ENCODE peak calls at places on chromosome 2, in eight cellular contexts. One of them, this sample, is unnamed.

GRCh38 chr2:132582360-132582759 is 87.6 kb downstream of the LYPD1 start:
- DNase-seq in NCI-H2107: peak
- DNase-seq in myocyte: peak
- DNase-seq in occipital lobe: no peak
- DNase-seq in M059J: peak
- DNase-seq in activated CD4-positive, alpha-beta T cell treated with anti-CD3 and anti-CD28 coated beads, Interleukin-2, amount 50 U/mL, for 48 hours: no peak
- DNase-seq in Ammon's horn: no peak
- DNase-seq in fibroblast of lung: peak
- DNase-seq in this sample: peak

GRCh38 chr2:142796161-142796560 is 81.3 kb upstream of the KYNU start:
- DNase-seq in NCI-H2107: no peak
- DNase-seq in myocyte: peak
- DNase-seq in occipital lobe: no peak
- DNase-seq in M059J: peak
- DNase-seq in activated CD4-positive, alpha-beta T cell treated with anti-CD3 and anti-CD28 coated beads, Interleukin-2, amount 50 U/mL, for 48 hours: no peak
- DNase-seq in Ammon's horn: no peak
- DNase-seq in fibroblast of lung: no peak
- DNase-seq in this sample: no peak

GRCh38 chr2:120132190-120132589 is 91.0 kb downstream of the TMEM185B start:
- DNase-seq in NCI-H2107: no peak
- DNase-seq in myocyte: peak
- DNase-seq in occipital lobe: no peak
- DNase-seq in M059J: peak
- DNase-seq in activated CD4-positive, alpha-beta T cell treated with anti-CD3 and anti-CD28 coated beads, Interleukin-2, amount 50 U/mL, for 48 hours: no peak
- DNase-seq in Ammon's horn: no peak
- DNase-seq in fibroblast of lung: peak
- DNase-seq in this sample: no peak

GRCh38 chr2:11309706-11310105 is 34.7 kb downstream of the ROCK2 start:
- DNase-seq in NCI-H2107: no peak
- DNase-seq in myocyte: no peak
- DNase-seq in occipital lobe: no peak
- DNase-seq in M059J: peak
- DNase-seq in activated CD4-positive, alpha-beta T cell treated with anti-CD3 and anti-CD28 coated beads, Interleukin-2, amount 50 U/mL, for 48 hours: no peak
- DNase-seq in Ammon's horn: no peak
- DNase-seq in fibroblast of lung: no peak
- DNase-seq in this sample: no peak

GRCh38 chr2:233235977-233236376 is 15.5 kb upstream of the ATG16L1 start:
- DNase-seq in NCI-H2107: no peak
- DNase-seq in myocyte: no peak
- DNase-seq in occipital lobe: no peak
- DNase-seq in M059J: no peak
- DNase-seq in activated CD4-positive, alpha-beta T cell treated with anti-CD3 and anti-CD28 coated beads, Interleukin-2, amount 50 U/mL, for 48 hours: no peak
- DNase-seq in Ammon's horn: no peak
- DNase-seq in fibroblast of lung: no peak
- DNase-seq in this sample: no peak

GRCh38 chr2:218465987-218466633 is 47.2 kb downstream of the VIL1 start:
- DNase-seq in NCI-H2107: no peak
- DNase-seq in myocyte: peak
- DNase-seq in occipital lobe: no peak
- DNase-seq in M059J: peak
- DNase-seq in activated CD4-positive, alpha-beta T cell treated with anti-CD3 and anti-CD28 coated beads, Interleukin-2, amount 50 U/mL, for 48 hours: no peak
- DNase-seq in Ammon's horn: peak
- DNase-seq in fibroblast of lung: peak
- DNase-seq in this sample: peak

GRCh38 chr2:231573698-231574421 is 18.8 kb upstream of the TEX44 start:
- DNase-seq in NCI-H2107: no peak
- DNase-seq in myocyte: no peak
- DNase-seq in occipital lobe: no peak
- DNase-seq in M059J: no peak
- DNase-seq in activated CD4-positive, alpha-beta T cell treated with anti-CD3 and anti-CD28 coated beads, Interleukin-2, amount 50 U/mL, for 48 hours: no peak
- DNase-seq in Ammon's horn: no peak
- DNase-seq in fibroblast of lung: no peak
- DNase-seq in this sample: no peak

GRCh38 chr2:108855194-108855593 is 68.6 kb downstream of the CCDC138 start:
- DNase-seq in NCI-H2107: no peak
- DNase-seq in myocyte: peak
- DNase-seq in occipital lobe: no peak
- DNase-seq in M059J: peak
- DNase-seq in activated CD4-positive, alpha-beta T cell treated with anti-CD3 and anti-CD28 coated beads, Interleukin-2, amount 50 U/mL, for 48 hours: no peak
- DNase-seq in Ammon's horn: peak
- DNase-seq in fibroblast of lung: peak
- DNase-seq in this sample: peak

GRCh38 chr2:219437141-219437540 is 2.5 kb downstream of the SPEG start:
- DNase-seq in NCI-H2107: no peak
- DNase-seq in myocyte: no peak
- DNase-seq in occipital lobe: no peak
- DNase-seq in M059J: no peak
- DNase-seq in activated CD4-positive, alpha-beta T cell treated with anti-CD3 and anti-CD28 coated beads, Interleukin-2, amount 50 U/mL, for 48 hours: no peak
- DNase-seq in Ammon's horn: no peak
- DNase-seq in fibroblast of lung: no peak
- DNase-seq in this sample: no peak

GRCh38 chr2:108575132-108575966 is 41.1 kb downstream of the LIMS1 start:
- DNase-seq in NCI-H2107: no peak
- DNase-seq in myocyte: peak
- DNase-seq in occipital lobe: no peak
- DNase-seq in M059J: peak
- DNase-seq in activated CD4-positive, alpha-beta T cell treated with anti-CD3 and anti-CD28 coated beads, Interleukin-2, amount 50 U/mL, for 48 hours: no peak
- DNase-seq in Ammon's horn: no peak
- DNase-seq in fibroblast of lung: peak
- DNase-seq in this sample: peak

GRCh38 chr2:201223089-201224073 is 37.0 kb upstream of the CASP8 start:
- DNase-seq in NCI-H2107: no peak
- DNase-seq in myocyte: no peak
- DNase-seq in occipital lobe: no peak
- DNase-seq in M059J: no peak
- DNase-seq in activated CD4-positive, alpha-beta T cell treated with anti-CD3 and anti-CD28 coated beads, Interleukin-2, amount 50 U/mL, for 48 hours: no peak
- DNase-seq in Ammon's horn: no peak
- DNase-seq in fibroblast of lung: no peak
- DNase-seq in this sample: no peak

GRCh38 chr2:109638807-109639206 is 24.6 kb downstream of the SOWAHC start:
- DNase-seq in NCI-H2107: no peak
- DNase-seq in myocyte: no peak
- DNase-seq in occipital lobe: no peak
- DNase-seq in M059J: no peak
- DNase-seq in activated CD4-positive, alpha-beta T cell treated with anti-CD3 and anti-CD28 coated beads, Interleukin-2, amount 50 U/mL, for 48 hours: no peak
- DNase-seq in Ammon's horn: no peak
- DNase-seq in fibroblast of lung: peak
- DNase-seq in this sample: no peak

GRCh38 chr2:9770308-9771100 is 72.8 kb upstream of the TAF1B start:
- DNase-seq in NCI-H2107: peak
- DNase-seq in myocyte: peak
- DNase-seq in occipital lobe: peak
- DNase-seq in M059J: peak
- DNase-seq in activated CD4-positive, alpha-beta T cell treated with anti-CD3 and anti-CD28 coated beads, Interleukin-2, amount 50 U/mL, for 48 hours: peak
- DNase-seq in Ammon's horn: peak
- DNase-seq in fibroblast of lung: peak
- DNase-seq in this sample: peak

GRCh38 chr2:8259106-8259840 is 422.6 kb upstream of the ID2 start:
- DNase-seq in NCI-H2107: no peak
- DNase-seq in myocyte: no peak
- DNase-seq in occipital lobe: no peak
- DNase-seq in M059J: no peak
- DNase-seq in activated CD4-positive, alpha-beta T cell treated with anti-CD3 and anti-CD28 coated beads, Interleukin-2, amount 50 U/mL, for 48 hours: no peak
- DNase-seq in Ammon's horn: peak
- DNase-seq in fibroblast of lung: no peak
- DNase-seq in this sample: no peak

GRCh38 chr2:120794716-120795115 is 59.0 kb downstream of the GLI2 start:
- DNase-seq in NCI-H2107: no peak
- DNase-seq in myocyte: no peak
- DNase-seq in occipital lobe: no peak
- DNase-seq in M059J: no peak
- DNase-seq in activated CD4-positive, alpha-beta T cell treated with anti-CD3 and anti-CD28 coated beads, Interleukin-2, amount 50 U/mL, for 48 hours: no peak
- DNase-seq in Ammon's horn: no peak
- DNase-seq in fibroblast of lung: peak
- DNase-seq in this sample: no peak

GRCh38 chr2:131413148-131413747 is 49.3 kb upstream of the RAB6D start:
- DNase-seq in NCI-H2107: peak
- DNase-seq in myocyte: peak
- DNase-seq in occipital lobe: no peak
- DNase-seq in M059J: peak
- DNase-seq in activated CD4-positive, alpha-beta T cell treated with anti-CD3 and anti-CD28 coated beads, Interleukin-2, amount 50 U/mL, for 48 hours: no peak
- DNase-seq in Ammon's horn: peak
- DNase-seq in fibroblast of lung: peak
- DNase-seq in this sample: peak

GRCh38 chr2:9998916-9999654 is 44.3 kb upstream of the KLF11 start:
- DNase-seq in NCI-H2107: no peak
- DNase-seq in myocyte: no peak
- DNase-seq in occipital lobe: no peak
- DNase-seq in M059J: no peak
- DNase-seq in activated CD4-positive, alpha-beta T cell treated with anti-CD3 and anti-CD28 coated beads, Interleukin-2, amount 50 U/mL, for 48 hours: no peak
- DNase-seq in Ammon's horn: no peak
- DNase-seq in fibroblast of lung: no peak
- DNase-seq in this sample: no peak

GRCh38 chr2:129170570-129170969 is 808.9 kb upstream of the RAB6C start:
- DNase-seq in NCI-H2107: no peak
- DNase-seq in myocyte: no peak
- DNase-seq in occipital lobe: no peak
- DNase-seq in M059J: no peak
- DNase-seq in activated CD4-positive, alpha-beta T cell treated with anti-CD3 and anti-CD28 coated beads, Interleukin-2, amount 50 U/mL, for 48 hours: no peak
- DNase-seq in Ammon's horn: no peak
- DNase-seq in fibroblast of lung: no peak
- DNase-seq in this sample: no peak

GRCh38 chr2:160402498-160402897 is 91.1 kb downstream of the RBMS1 start:
- DNase-seq in NCI-H2107: no peak
- DNase-seq in myocyte: peak
- DNase-seq in occipital lobe: no peak
- DNase-seq in M059J: no peak
- DNase-seq in activated CD4-positive, alpha-beta T cell treated with anti-CD3 and anti-CD28 coated beads, Interleukin-2, amount 50 U/mL, for 48 hours: no peak
- DNase-seq in Ammon's horn: no peak
- DNase-seq in fibroblast of lung: no peak
- DNase-seq in this sample: no peak

GRCh38 chr2:201854221-201854801 is 48.0 kb downstream of the CDK15 start:
- DNase-seq in NCI-H2107: no peak
- DNase-seq in myocyte: peak
- DNase-seq in occipital lobe: no peak
- DNase-seq in M059J: peak
- DNase-seq in activated CD4-positive, alpha-beta T cell treated with anti-CD3 and anti-CD28 coated beads, Interleukin-2, amount 50 U/mL, for 48 hours: no peak
- DNase-seq in Ammon's horn: no peak
- DNase-seq in fibroblast of lung: peak
- DNase-seq in this sample: peak

GRCh38 chr2:37670378-37671012 is 947 bp downstream of the CDC42EP3 start:
- DNase-seq in NCI-H2107: no peak
- DNase-seq in myocyte: peak
- DNase-seq in occipital lobe: no peak
- DNase-seq in M059J: no peak
- DNase-seq in activated CD4-positive, alpha-beta T cell treated with anti-CD3 and anti-CD28 coated beads, Interleukin-2, amount 50 U/mL, for 48 hours: no peak
- DNase-seq in Ammon's horn: no peak
- DNase-seq in fibroblast of lung: no peak
- DNase-seq in this sample: no peak

GRCh38 chr2:39119732-39120520 is 925 bp downstream of the SOS1 start:
- DNase-seq in NCI-H2107: no peak
- DNase-seq in myocyte: peak
- DNase-seq in occipital lobe: peak
- DNase-seq in M059J: peak
- DNase-seq in activated CD4-positive, alpha-beta T cell treated with anti-CD3 and anti-CD28 coated beads, Interleukin-2, amount 50 U/mL, for 48 hours: peak
- DNase-seq in Ammon's horn: peak
- DNase-seq in fibroblast of lung: peak
- DNase-seq in this sample: peak

GRCh38 chr2:117794668-117795067 is 19.8 kb upstream of the DDX18 start:
- DNase-seq in NCI-H2107: no peak
- DNase-seq in myocyte: no peak
- DNase-seq in occipital lobe: no peak
- DNase-seq in M059J: no peak
- DNase-seq in activated CD4-positive, alpha-beta T cell treated with anti-CD3 and anti-CD28 coated beads, Interleukin-2, amount 50 U/mL, for 48 hours: no peak
- DNase-seq in Ammon's horn: no peak
- DNase-seq in fibroblast of lung: peak
- DNase-seq in this sample: peak

GRCh38 chr2:177024760-177025159 is 187.8 kb upstream of the HNRNPA3 start:
- DNase-seq in NCI-H2107: no peak
- DNase-seq in myocyte: no peak
- DNase-seq in occipital lobe: no peak
- DNase-seq in M059J: no peak
- DNase-seq in activated CD4-positive, alpha-beta T cell treated with anti-CD3 and anti-CD28 coated beads, Interleukin-2, amount 50 U/mL, for 48 hours: no peak
- DNase-seq in Ammon's horn: peak
- DNase-seq in fibroblast of lung: no peak
- DNase-seq in this sample: no peak

GRCh38 chr2:76599732-76600368 is 889.1 kb upstream of the GCFC2 start:
- DNase-seq in NCI-H2107: peak
- DNase-seq in myocyte: peak
- DNase-seq in occipital lobe: peak
- DNase-seq in M059J: peak
- DNase-seq in activated CD4-positive, alpha-beta T cell treated with anti-CD3 and anti-CD28 coated beads, Interleukin-2, amount 50 U/mL, for 48 hours: no peak
- DNase-seq in Ammon's horn: peak
- DNase-seq in fibroblast of lung: peak
- DNase-seq in this sample: peak

GRCh38 chr2:9234680-9235387 is 28.2 kb downstream of the ASAP2 start:
- DNase-seq in NCI-H2107: no peak
- DNase-seq in myocyte: peak
- DNase-seq in occipital lobe: peak
- DNase-seq in M059J: peak
- DNase-seq in activated CD4-positive, alpha-beta T cell treated with anti-CD3 and anti-CD28 coated beads, Interleukin-2, amount 50 U/mL, for 48 hours: no peak
- DNase-seq in Ammon's horn: no peak
- DNase-seq in fibroblast of lung: peak
- DNase-seq in this sample: peak

GRCh38 chr2:152025678-152026287 is 73.1 kb downstream of the CACNB4 start:
- DNase-seq in NCI-H2107: peak
- DNase-seq in myocyte: peak
- DNase-seq in occipital lobe: peak
- DNase-seq in M059J: peak
- DNase-seq in activated CD4-positive, alpha-beta T cell treated with anti-CD3 and anti-CD28 coated beads, Interleukin-2, amount 50 U/mL, for 48 hours: peak
- DNase-seq in Ammon's horn: peak
- DNase-seq in fibroblast of lung: peak
- DNase-seq in this sample: peak

GRCh38 chr2:107743274-107743673 is 83.4 kb upstream of the RGPD4 start:
- DNase-seq in NCI-H2107: no peak
- DNase-seq in myocyte: no peak
- DNase-seq in occipital lobe: no peak
- DNase-seq in M059J: peak
- DNase-seq in activated CD4-positive, alpha-beta T cell treated with anti-CD3 and anti-CD28 coated beads, Interleukin-2, amount 50 U/mL, for 48 hours: no peak
- DNase-seq in Ammon's horn: no peak
- DNase-seq in fibroblast of lung: no peak
- DNase-seq in this sample: no peak

GRCh38 chr2:186572705-186573104 is 17.2 kb upstream of the ITGAV start:
- DNase-seq in NCI-H2107: no peak
- DNase-seq in myocyte: peak
- DNase-seq in occipital lobe: no peak
- DNase-seq in M059J: peak
- DNase-seq in activated CD4-positive, alpha-beta T cell treated with anti-CD3 and anti-CD28 coated beads, Interleukin-2, amount 50 U/mL, for 48 hours: no peak
- DNase-seq in Ammon's horn: no peak
- DNase-seq in fibroblast of lung: no peak
- DNase-seq in this sample: peak

GRCh38 chr2:14543284-14543683 is 89.2 kb upstream of the LRATD1 start:
- DNase-seq in NCI-H2107: no peak
- DNase-seq in myocyte: peak
- DNase-seq in occipital lobe: no peak
- DNase-seq in M059J: peak
- DNase-seq in activated CD4-positive, alpha-beta T cell treated with anti-CD3 and anti-CD28 coated beads, Interleukin-2, amount 50 U/mL, for 48 hours: no peak
- DNase-seq in Ammon's horn: no peak
- DNase-seq in fibroblast of lung: no peak
- DNase-seq in this sample: no peak

GRCh38 chr2:19457809-19458208 is 99.4 kb upstream of the OSR1 start:
- DNase-seq in NCI-H2107: no peak
- DNase-seq in myocyte: no peak
- DNase-seq in occipital lobe: no peak
- DNase-seq in M059J: no peak
- DNase-seq in activated CD4-positive, alpha-beta T cell treated with anti-CD3 and anti-CD28 coated beads, Interleukin-2, amount 50 U/mL, for 48 hours: no peak
- DNase-seq in Ammon's horn: no peak
- DNase-seq in fibroblast of lung: no peak
- DNase-seq in this sample: no peak

GRCh38 chr2:18432999-18433398 is 127.5 kb downstream of the RDH14 start:
- DNase-seq in NCI-H2107: no peak
- DNase-seq in myocyte: no peak
- DNase-seq in occipital lobe: no peak
- DNase-seq in M059J: no peak
- DNase-seq in activated CD4-positive, alpha-beta T cell treated with anti-CD3 and anti-CD28 coated beads, Interleukin-2, amount 50 U/mL, for 48 hours: no peak
- DNase-seq in Ammon's horn: peak
- DNase-seq in fibroblast of lung: peak
- DNase-seq in this sample: no peak

This sample was measured in PC-3.